ENCODE peak calls at places on chromosome 11, in nine cellular contexts. One of them, this sample, is unnamed.

GRCh38 chr11:75874942-75875341 is 59.9 kb downstream of the UVRAG start:
- DNase-seq in GOT3: no peak
- DNase-seq in stimulated activated CD4-positive, alpha-beta T cell treated with anti-CD3 and anti-CD28 coated beads, Interleukin-1b, Interleukin-23, amount 100 ng/mL, for 24 hours: no peak
- DNase-seq in progenitor cell of endocrine pancreas: no peak
- DNase-seq in glutamatergic neuron: no peak
- DNase-seq in activated CD8-positive, alpha-beta T cell treated with anti-CD3 and anti-CD28 coated beads, Interleukin-2, amount 10 ng/mL, durations not matched to agents 7 days and 5 days: no peak
- DNase-seq in iPS DF 19.7: no peak
- DNase-seq in neural crest cell: no peak
- DNase-seq in HTR-8/SVneo: no peak
- DNase-seq in this sample: no peak

GRCh38 chr11:19766206-19766605 is 53.6 kb downstream of the NAV2 start:
- DNase-seq in GOT3: no peak
- DNase-seq in stimulated activated CD4-positive, alpha-beta T cell treated with anti-CD3 and anti-CD28 coated beads, Interleukin-1b, Interleukin-23, amount 100 ng/mL, for 24 hours: no peak
- DNase-seq in progenitor cell of endocrine pancreas: no peak
- DNase-seq in glutamatergic neuron: no peak
- DNase-seq in activated CD8-positive, alpha-beta T cell treated with anti-CD3 and anti-CD28 coated beads, Interleukin-2, amount 10 ng/mL, durations not matched to agents 7 days and 5 days: no peak
- DNase-seq in iPS DF 19.7: no peak
- DNase-seq in neural crest cell: no peak
- DNase-seq in HTR-8/SVneo: peak
- DNase-seq in this sample: peak

GRCh38 chr11:116544721-116545120 is 228.1 kb downstream of the BUD13 start:
- DNase-seq in GOT3: no peak
- DNase-seq in stimulated activated CD4-positive, alpha-beta T cell treated with anti-CD3 and anti-CD28 coated beads, Interleukin-1b, Interleukin-23, amount 100 ng/mL, for 24 hours: no peak
- DNase-seq in progenitor cell of endocrine pancreas: no peak
- DNase-seq in glutamatergic neuron: no peak
- DNase-seq in activated CD8-positive, alpha-beta T cell treated with anti-CD3 and anti-CD28 coated beads, Interleukin-2, amount 10 ng/mL, durations not matched to agents 7 days and 5 days: no peak
- DNase-seq in iPS DF 19.7: no peak
- DNase-seq in neural crest cell: no peak
- DNase-seq in HTR-8/SVneo: no peak
- DNase-seq in this sample: no peak

GRCh38 chr11:66100272-66101037 is 30.4 kb downstream of the PACS1 start:
- DNase-seq in GOT3: no peak
- DNase-seq in stimulated activated CD4-positive, alpha-beta T cell treated with anti-CD3 and anti-CD28 coated beads, Interleukin-1b, Interleukin-23, amount 100 ng/mL, for 24 hours: peak
- DNase-seq in progenitor cell of endocrine pancreas: no peak
- DNase-seq in glutamatergic neuron: no peak
- DNase-seq in activated CD8-positive, alpha-beta T cell treated with anti-CD3 and anti-CD28 coated beads, Interleukin-2, amount 10 ng/mL, durations not matched to agents 7 days and 5 days: peak
- DNase-seq in iPS DF 19.7: no peak
- DNase-seq in neural crest cell: no peak
- DNase-seq in HTR-8/SVneo: no peak
- DNase-seq in this sample: peak

GRCh38 chr11:46724088-46724487 is 5.1 kb downstream of the F2 start:
- DNase-seq in GOT3: no peak
- DNase-seq in stimulated activated CD4-positive, alpha-beta T cell treated with anti-CD3 and anti-CD28 coated beads, Interleukin-1b, Interleukin-23, amount 100 ng/mL, for 24 hours: no peak
- DNase-seq in progenitor cell of endocrine pancreas: no peak
- DNase-seq in glutamatergic neuron: peak
- DNase-seq in activated CD8-positive, alpha-beta T cell treated with anti-CD3 and anti-CD28 coated beads, Interleukin-2, amount 10 ng/mL, durations not matched to agents 7 days and 5 days: no peak
- DNase-seq in iPS DF 19.7: no peak
- DNase-seq in neural crest cell: no peak
- DNase-seq in HTR-8/SVneo: no peak
- DNase-seq in this sample: peak

GRCh38 chr11:11010624-11011127 is 152.8 kb upstream of the ZBED5 start:
- DNase-seq in GOT3: no peak
- DNase-seq in stimulated activated CD4-positive, alpha-beta T cell treated with anti-CD3 and anti-CD28 coated beads, Interleukin-1b, Interleukin-23, amount 100 ng/mL, for 24 hours: no peak
- DNase-seq in progenitor cell of endocrine pancreas: no peak
- DNase-seq in glutamatergic neuron: peak
- DNase-seq in activated CD8-positive, alpha-beta T cell treated with anti-CD3 and anti-CD28 coated beads, Interleukin-2, amount 10 ng/mL, durations not matched to agents 7 days and 5 days: no peak
- DNase-seq in iPS DF 19.7: no peak
- DNase-seq in neural crest cell: no peak
- DNase-seq in HTR-8/SVneo: peak
- DNase-seq in this sample: peak

GRCh38 chr11:33696931-33697638 is 3.5 kb downstream of the C11orf91 start:
- DNase-seq in GOT3: no peak
- DNase-seq in stimulated activated CD4-positive, alpha-beta T cell treated with anti-CD3 and anti-CD28 coated beads, Interleukin-1b, Interleukin-23, amount 100 ng/mL, for 24 hours: no peak
- DNase-seq in progenitor cell of endocrine pancreas: no peak
- DNase-seq in glutamatergic neuron: no peak
- DNase-seq in activated CD8-positive, alpha-beta T cell treated with anti-CD3 and anti-CD28 coated beads, Interleukin-2, amount 10 ng/mL, durations not matched to agents 7 days and 5 days: no peak
- DNase-seq in iPS DF 19.7: no peak
- DNase-seq in neural crest cell: no peak
- DNase-seq in HTR-8/SVneo: no peak
- DNase-seq in this sample: no peak

GRCh38 chr11:36018967-36019596 is 75.2 kb downstream of the LDLRAD3 start:
- DNase-seq in GOT3: no peak
- DNase-seq in stimulated activated CD4-positive, alpha-beta T cell treated with anti-CD3 and anti-CD28 coated beads, Interleukin-1b, Interleukin-23, amount 100 ng/mL, for 24 hours: no peak
- DNase-seq in progenitor cell of endocrine pancreas: no peak
- DNase-seq in glutamatergic neuron: no peak
- DNase-seq in activated CD8-positive, alpha-beta T cell treated with anti-CD3 and anti-CD28 coated beads, Interleukin-2, amount 10 ng/mL, durations not matched to agents 7 days and 5 days: no peak
- DNase-seq in iPS DF 19.7: no peak
- DNase-seq in neural crest cell: no peak
- DNase-seq in HTR-8/SVneo: no peak
- DNase-seq in this sample: peak

This sample was measured in retina.